ENCODE peak calls at places on chromosome 2, in five cellular contexts. Z is neuronal stem cell, N is IMR-90, L is H9, P is H1. S is an unnamed sample.

GRCh38 chr2:85887566-85888019 is 1.2 kb downstream of the ST3GAL5 start:
- DNase-seq in Z (no peak), N (peak; percentile 40), L (no peak), P (no peak), S (peak; percentile 27)

GRCh38 chr2:148530350-148530749 is 114.2 kb upstream of the EPC2 start:
- DNase-seq in Z (no peak), N (no peak), L (peak; percentile 13), P (no peak), S (no peak)

GRCh38 chr2:10844083-10844482 is 31.5 kb upstream of the PDIA6 start:
- DNase-seq in Z (no peak), N (peak; percentile 38), L (peak; percentile 94), P (peak; percentile 49), S (peak; percentile 86)

GRCh38 chr2:107585851-107586250 is 240.8 kb upstream of the RGPD4 start:
- DNase-seq in Z (no peak), N (peak; percentile 56), L (no peak), P (no peak), S (no peak)

GRCh38 chr2:241887806-241888522 is 18.4 kb downstream of the RTP5 start:
- DNase-seq in Z (no peak), N (no peak), L (no peak), P (no peak), S (no peak)

GRCh38 chr2:197878792-197879191 is 74.4 kb downstream of the PLCL1 start:
- DNase-seq in Z (no peak), N (no peak), L (no peak), P (no peak), S (peak; percentile 44)

GRCh38 chr2:74849228-74849892 is 15.4 kb downstream of the HK2 start:
- DNase-seq in Z (no peak), N (peak; percentile 33), L (peak; percentile 34), P (no peak), S (peak; percentile 17)

GRCh38 chr2:173550143-173550542 is 195.5 kb downstream of the CDCA7 start:
- DNase-seq in Z (no peak), N (peak; percentile 47), L (no peak), P (no peak), S (no peak)

GRCh38 chr2:145752091-145752806 is 1232.3 kb upstream of the ZEB2 start:
- DNase-seq in Z (peak; percentile 41), N (peak; percentile 89), L (no peak), P (no peak), S (peak; percentile 81)

GRCh38 chr2:129199501-129199900 is 780.0 kb upstream of the RAB6C start:
- DNase-seq in Z (no peak), N (no peak), L (no peak), P (no peak), S (peak; percentile 40)

GRCh38 chr2:239196474-239197021 is 204.3 kb downstream of the HDAC4 start:
- DNase-seq in Z (no peak), N (no peak), L (peak; percentile 23), P (no peak), S (no peak)

GRCh38 chr2:100721693-100722092 is 98.2 kb upstream of the NPAS2 start:
- DNase-seq in Z (no peak), N (no peak), L (no peak), P (no peak), S (no peak)

GRCh38 chr2:71299507-71299906 is 32.1 kb upstream of the ZNF638 start:
- DNase-seq in Z (peak; percentile 20), N (peak; percentile 36), L (no peak), P (no peak), S (peak; percentile 38)

GRCh38 chr2:27218614-27219013 is 1.4 kb downstream of the CAD start:
- DNase-seq in Z (no peak), N (no peak), L (no peak), P (no peak), S (no peak)
- H3K9ac ChIP-seq in Z (no peak overlapping the region), N (no peak overlapping the region), L (peak overlapping the region; percentile 97), P (peak overlapping the region; percentile 97), S (peak overlapping the region; percentile 97)

GRCh38 chr2:96548558-96549465 is 12.3 kb downstream of the ARID5A start:
- DNase-seq in Z (no peak), N (no peak), L (no peak), P (no peak), S (no peak)

GRCh38 chr2:96546321-96546720 is 9.8 kb downstream of the ARID5A start:
- DNase-seq in Z (no peak), N (no peak), L (no peak), P (no peak), S (no peak)

GRCh38 chr2:96547203-96547641 is 10.7 kb downstream of the ARID5A start:
- DNase-seq in Z (no peak), N (no peak), L (peak; percentile 73), P (no peak), S (no peak)

GRCh38 chr2:96547751-96548161 is 11.2 kb downstream of the ARID5A start:
- DNase-seq in Z (no peak), N (peak; percentile 58), L (no peak), P (no peak), S (no peak)

DNA sequence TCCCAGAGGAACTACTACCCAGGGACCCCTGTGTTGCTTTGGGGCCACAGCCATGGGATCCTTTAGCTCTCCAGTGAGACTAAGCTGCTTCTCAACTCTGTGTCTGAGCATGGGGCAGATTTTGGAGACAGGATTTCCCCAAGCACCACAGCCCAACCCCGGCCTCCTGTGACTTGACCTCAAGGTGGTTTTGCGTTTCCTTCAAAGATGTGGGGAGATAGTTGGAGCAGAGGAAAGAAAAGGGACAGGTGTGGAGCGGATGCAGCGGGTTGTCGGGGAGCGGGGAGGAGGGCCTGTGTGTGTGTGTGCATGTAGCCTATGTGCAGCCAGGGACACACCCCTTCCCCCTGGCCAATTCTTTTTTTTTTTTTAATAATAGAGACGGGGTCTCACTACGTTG is 10.2 kb downstream of the ARID5A start:
- DNase-seq in Z (no peak), N (no peak), L (no peak), P (no peak), S (no peak)
- H3K23ac ChIP-seq in Z (no peak overlapping the region), N (no peak overlapping the region), L (no peak overlapping the region), P (no peak overlapping the region), S (no peak overlapping the region)

DNA sequence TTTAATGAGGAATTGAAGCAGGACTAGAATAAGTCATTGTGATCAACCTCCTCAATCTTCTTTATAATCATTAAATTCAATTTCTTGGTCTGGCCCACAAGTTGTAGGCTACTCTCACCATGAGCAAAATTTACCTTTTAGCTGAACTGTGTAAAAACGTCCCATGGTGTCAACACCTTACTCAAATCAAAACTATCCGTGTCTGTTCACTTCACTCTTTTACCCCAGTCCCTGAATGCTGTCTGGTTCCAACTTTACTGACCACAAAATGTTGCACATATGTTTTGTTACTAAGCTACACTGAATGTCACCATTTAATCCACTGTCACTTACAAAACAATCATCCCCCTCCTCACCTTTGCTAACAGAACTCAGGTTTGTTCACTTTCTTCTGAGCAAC is 951.6 kb upstream of the SLC39A10 start:
- DNase-seq in Z (no peak), N (no peak), L (no peak), P (no peak), S (no peak)
- H2BK5ac ChIP-seq in Z (no peak overlapping the region), N (no peak overlapping the region), L (no peak overlapping the region), P (no peak overlapping the region), S (no peak overlapping the region)

GRCh38 chr2:164913640-164914346 is 41.5 kb downstream of the SLC38A11 start:
- DNase-seq in Z (no peak), N (peak; percentile 15), L (no peak), P (no peak), S (peak; percentile 66)
- H3K9ac ChIP-seq in Z (no peak overlapping the region), N (no peak overlapping the region), L (no peak overlapping the region), P (no peak overlapping the region), S (no peak overlapping the region)

DNA sequence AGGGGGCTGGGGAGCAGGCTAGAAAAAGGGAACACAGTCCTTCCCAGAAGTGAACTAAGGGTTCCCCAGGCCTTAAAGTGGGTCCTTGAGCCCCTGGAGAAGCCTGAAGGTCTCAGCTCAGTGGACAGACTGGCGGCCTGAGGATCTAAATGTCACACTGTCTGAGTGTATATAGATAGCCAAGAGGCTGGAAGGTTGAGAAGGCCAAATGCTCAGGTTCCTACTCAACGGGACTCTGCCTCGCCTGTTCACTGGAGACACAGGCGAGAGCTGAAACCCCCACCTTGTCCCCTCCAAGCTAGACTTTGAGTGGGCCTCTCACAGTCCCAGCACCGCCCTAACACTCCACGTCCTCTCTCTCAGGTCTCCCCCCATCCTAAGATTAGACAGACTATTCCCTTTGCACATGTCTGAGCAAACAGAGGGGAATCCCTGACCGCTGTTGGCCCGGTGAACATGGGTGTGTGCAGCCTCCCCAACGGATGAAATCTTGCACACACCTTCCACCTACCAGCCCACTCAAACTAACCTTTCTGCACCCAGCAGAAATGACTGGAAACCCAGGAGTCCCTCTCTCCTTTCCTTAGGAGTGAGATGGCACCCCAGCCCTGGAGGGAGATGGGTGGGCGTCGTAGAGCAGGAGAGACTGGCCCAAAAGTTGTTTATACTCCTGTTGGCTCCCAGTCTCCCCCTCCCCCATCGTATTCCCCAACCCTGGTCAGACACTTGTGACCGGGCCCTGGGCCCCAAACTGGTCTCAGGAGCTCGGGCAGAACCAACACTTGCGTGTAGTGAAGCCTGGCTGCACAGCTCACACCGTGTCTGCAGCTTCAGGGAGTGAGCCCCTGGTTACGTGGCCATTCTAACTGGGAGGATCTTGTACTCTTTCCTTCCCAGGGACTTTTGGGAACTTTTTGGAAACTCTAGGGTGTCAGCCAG is 1.9 kb downstream of the PKDCC start:
- DNase-seq in Z (no peak), N (no peak), L (no peak), P (no peak), S (no peak)
- H3K23ac ChIP-seq in Z (peak overlapping the region; percentile 5), N (peak overlapping the region; percentile 98), L (no peak overlapping the region), P (no peak overlapping the region), S (no peak overlapping the region)

DNA sequence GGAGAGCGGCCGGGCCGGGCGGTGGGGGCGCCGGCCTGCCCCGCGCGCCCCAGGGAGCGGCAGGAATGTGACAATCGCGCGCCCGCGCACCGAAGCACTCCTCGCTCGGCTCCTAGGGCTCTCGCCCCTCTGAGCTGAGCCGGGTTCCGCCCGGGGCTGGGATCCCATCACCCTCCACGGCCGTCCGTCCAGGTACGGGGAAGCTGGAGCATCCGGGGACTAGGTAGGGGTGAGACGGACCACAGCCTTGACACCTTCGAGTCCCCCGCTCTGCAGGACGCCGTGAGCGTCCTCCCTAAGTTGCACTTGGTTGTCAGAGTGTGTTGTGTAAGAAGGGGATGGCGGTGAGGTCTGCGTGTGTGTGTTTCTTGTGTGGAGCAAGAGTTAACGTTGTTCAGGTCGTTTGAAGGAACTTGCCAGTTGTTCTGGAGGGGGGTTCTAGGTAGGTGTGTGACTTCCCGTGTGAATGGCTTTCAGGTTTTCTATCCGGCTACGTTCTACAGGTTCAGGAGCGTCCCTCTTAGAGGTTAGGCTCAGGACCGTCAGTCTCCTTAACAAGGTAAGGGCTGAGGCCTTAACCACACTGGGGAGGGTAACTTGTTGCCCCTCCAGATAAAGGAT is 393 bp downstream of the IL1R1 start:
- DNase-seq in Z (peak; percentile 11), N (peak; percentile 56), L (peak; percentile 52), P (no peak), S (peak; percentile 66)
- H2BK5ac ChIP-seq in Z (no peak overlapping the region), N (peak overlapping the region; percentile 51), L (no peak overlapping the region), P (no peak overlapping the region), S (no peak overlapping the region)

S was measured in mesendoderm.